ENCODE peak calls at places on chromosomes 1 and 21, in eight cellular contexts. Y, T, A, P, V, S, C and B are unnamed samples.

GRCh38 chr1:39827201-39827600 is 38.5 kb upstream of the BMP8B start:
- DNase-seq in S (no peak), V (no peak), A (no peak), P (no peak), C (no peak), T (no peak), Y (no peak), B (peak)

GRCh38 chr1:951364-951763 is 7.7 kb downstream of the NOC2L start:
- DNase-seq in T (no peak), C (no peak), P (no peak), Y (no peak), V (peak), A (no peak), S (no peak), B (peak)

GRCh38 chr21:14741237-14741636 is 195.1 kb upstream of the SAMSN1 start:
- DNase-seq in V (no peak), S (peak), T (no peak), A (no peak), P (no peak), C (peak), Y (no peak), B (no peak)

GRCh38 chr1:36864182-36865079 is 169.9 kb downstream of the GRIK3 start:
- DNase-seq in A (no peak), S (no peak), P (peak), C (no peak), V (no peak), Y (no peak), T (no peak), B (no peak)

GRCh38 chr1:68291763-68292384 is 59.6 kb upstream of the WLS start:
- DNase-seq in Y (no peak), S (no peak), A (no peak), P (no peak), C (no peak), V (peak), T (no peak), B (peak)

GRCh38 chr1:112904831-112905227 is 51.2 kb downstream of the SLC16A1 start:
- DNase-seq in C (peak), P (no peak), A (no peak), S (no peak), V (no peak), T (no peak), Y (no peak), B (peak)

GRCh38 chr1:16405441-16405840 is 31.8 kb downstream of the SPATA21 start:
- DNase-seq in A (no peak), Y (no peak), V (no peak), S (no peak), P (no peak), C (no peak), T (no peak), B (no peak)

GRCh38 chr1:45730075-45730779 is 20.2 kb downstream of the IPP start:
- DNase-seq in C (peak), V (no peak), T (no peak), S (no peak), A (no peak), P (no peak), Y (no peak), B (peak)

GRCh38 chr1:67652800-67653199 is 32.2 kb upstream of the GADD45A start:
- DNase-seq in P (no peak), C (peak), V (peak), Y (no peak), S (peak), T (no peak), A (no peak), B (peak)

GRCh38 chr1:91948501-91949355 is 473 bp upstream of the BRDT start:
- DNase-seq in P (no peak), C (no peak), A (peak), Y (no peak), V (no peak), S (no peak), T (no peak), B (no peak)

GRCh38 chr1:201530741-201531521 is 8.0 kb upstream of the NAV1 start:
- DNase-seq in Y (peak), S (peak), V (peak), T (peak), A (no peak), P (peak), C (peak), B (peak)

GRCh38 chr1:22792396-22793171 is 81.9 kb downstream of the EPHB2 start:
- DNase-seq in C (no peak), T (no peak), Y (no peak), P (no peak), S (peak), V (no peak), A (no peak), B (no peak)

GRCh38 chr1:172533511-172534116 is 664 bp downstream of the SUCO start:
- DNase-seq in C (peak), V (peak), S (peak), T (no peak), A (no peak), Y (peak), P (peak), B (peak)

GRCh38 chr1:212110617-212111016 is 75.1 kb downstream of the DTL start:
- DNase-seq in A (no peak), S (no peak), Y (no peak), T (no peak), V (no peak), C (no peak), P (no peak), B (no peak)

GRCh38 chr1:22880174-22880601 is 92.5 kb downstream of the LACTBL1 start:
- DNase-seq in V (peak), T (no peak), C (peak), A (no peak), S (peak), P (no peak), Y (no peak), B (peak)

GRCh38 chr1:160724445-160725242 is 13.0 kb upstream of the CD48 start:
- DNase-seq in S (peak), Y (no peak), P (no peak), V (no peak), C (peak), A (no peak), T (no peak), B (no peak)

GRCh38 chr1:118992868-118993711 is 4.9 kb upstream of the TBX15 start:
- DNase-seq in A (no peak), S (no peak), T (no peak), V (no peak), C (no peak), Y (no peak), P (no peak), B (no peak)

GRCh38 chr1:233066087-233066486 is 115.7 kb downstream of the NTPCR start:
- DNase-seq in P (no peak), A (no peak), C (no peak), T (no peak), V (no peak), S (peak), Y (no peak), B (no peak)

GRCh38 chr1:214331827-214332423 is 51.0 kb downstream of the SMYD2 start:
- DNase-seq in P (peak), C (peak), S (peak), A (no peak), T (no peak), Y (peak), V (peak), B (peak)

GRCh38 chr1:209808059-209808494 is 2.1 kb upstream of the IRF6 start:
- DNase-seq in Y (no peak), T (no peak), S (peak), A (no peak), V (peak), C (peak), P (no peak), B (peak)